ENCODE peak calls at places on chromosome 18, in eight cellular contexts. One of them, this sample, is unnamed.

GRCh38 chr18:78883501-78883900 is 96.1 kb upstream of the SALL3 start:
- DNase-seq in pancreas: no peak
- DNase-seq in fibroblast of the aortic adventitia: no peak
- DNase-seq in GM13976: no peak
- DNase-seq in uterus: no peak
- DNase-seq in GM06990: no peak
- DNase-seq in progenitor cell of endocrine pancreas: no peak
- DNase-seq in psoas muscle: no peak
- DNase-seq in this sample: no peak

GRCh38 chr18:75211721-75212625 is 1.4 kb downstream of the TSHZ1 start:
- DNase-seq in pancreas: peak
- DNase-seq in fibroblast of the aortic adventitia: peak
- DNase-seq in GM13976: peak
- DNase-seq in uterus: peak
- DNase-seq in GM06990: peak
- DNase-seq in progenitor cell of endocrine pancreas: peak
- DNase-seq in psoas muscle: peak
- DNase-seq in this sample: no peak

GRCh38 chr18:79911871-79912270 is 39.6 kb downstream of the SLC66A2 start:
- DNase-seq in pancreas: no peak
- DNase-seq in fibroblast of the aortic adventitia: no peak
- DNase-seq in GM13976: peak
- DNase-seq in uterus: no peak
- DNase-seq in GM06990: no peak
- DNase-seq in progenitor cell of endocrine pancreas: no peak
- DNase-seq in psoas muscle: no peak
- DNase-seq in this sample: no peak

GRCh38 chr18:28961669-28962228 is 784.8 kb upstream of the CDH2 start:
- DNase-seq in pancreas: no peak
- DNase-seq in fibroblast of the aortic adventitia: peak
- DNase-seq in GM13976: no peak
- DNase-seq in uterus: no peak
- DNase-seq in GM06990: no peak
- DNase-seq in progenitor cell of endocrine pancreas: no peak
- DNase-seq in psoas muscle: no peak
- DNase-seq in this sample: no peak

GRCh38 chr18:24928479-24928878 is 423.5 kb downstream of the ZNF521 start:
- DNase-seq in pancreas: no peak
- DNase-seq in fibroblast of the aortic adventitia: no peak
- DNase-seq in GM13976: no peak
- DNase-seq in uterus: no peak
- DNase-seq in GM06990: no peak
- DNase-seq in progenitor cell of endocrine pancreas: no peak
- DNase-seq in psoas muscle: no peak
- DNase-seq in this sample: no peak

GRCh38 chr18:46768166-46768921 is 11.5 kb upstream of the ST8SIA5 start:
- DNase-seq in pancreas: no peak
- DNase-seq in fibroblast of the aortic adventitia: no peak
- DNase-seq in GM13976: no peak
- DNase-seq in uterus: no peak
- DNase-seq in GM06990: no peak
- DNase-seq in progenitor cell of endocrine pancreas: no peak
- DNase-seq in psoas muscle: no peak
- DNase-seq in this sample: no peak

GRCh38 chr18:44682181-44682870 is 1.6 kb downstream of the SETBP1 start:
- DNase-seq in pancreas: no peak
- DNase-seq in fibroblast of the aortic adventitia: no peak
- DNase-seq in GM13976: peak
- DNase-seq in uterus: peak
- DNase-seq in GM06990: peak
- DNase-seq in progenitor cell of endocrine pancreas: no peak
- DNase-seq in psoas muscle: peak
- DNase-seq in this sample: no peak

GRCh38 chr18:79572093-79572780 is 107.4 kb upstream of the CTDP1 start:
- DNase-seq in pancreas: peak
- DNase-seq in fibroblast of the aortic adventitia: no peak
- DNase-seq in GM13976: no peak
- DNase-seq in uterus: peak
- DNase-seq in GM06990: no peak
- DNase-seq in progenitor cell of endocrine pancreas: no peak
- DNase-seq in psoas muscle: no peak
- DNase-seq in this sample: peak

GRCh38 chr18:55694291-55694690 is 106.3 kb upstream of the TCF4 start:
- DNase-seq in pancreas: no peak
- DNase-seq in fibroblast of the aortic adventitia: no peak
- DNase-seq in GM13976: no peak
- DNase-seq in uterus: no peak
- DNase-seq in GM06990: no peak
- DNase-seq in progenitor cell of endocrine pancreas: no peak
- DNase-seq in psoas muscle: no peak
- DNase-seq in this sample: no peak

GRCh38 chr18:14907420-14907819 is 159.4 kb downstream of the ANKRD30B start:
- DNase-seq in pancreas: no peak
- DNase-seq in fibroblast of the aortic adventitia: no peak
- DNase-seq in GM13976: no peak
- DNase-seq in uterus: no peak
- DNase-seq in GM06990: no peak
- DNase-seq in progenitor cell of endocrine pancreas: no peak
- DNase-seq in psoas muscle: no peak
- DNase-seq in this sample: no peak

GRCh38 chr18:12455511-12455910 is 47.8 kb downstream of the PRELID3A start:
- DNase-seq in pancreas: no peak
- DNase-seq in fibroblast of the aortic adventitia: no peak
- DNase-seq in GM13976: no peak
- DNase-seq in uterus: no peak
- DNase-seq in GM06990: no peak
- DNase-seq in progenitor cell of endocrine pancreas: no peak
- DNase-seq in psoas muscle: no peak
- DNase-seq in this sample: no peak

GRCh38 chr18:42048150-42048549 is 93.1 kb downstream of the PIK3C3 start:
- DNase-seq in pancreas: no peak
- DNase-seq in fibroblast of the aortic adventitia: peak
- DNase-seq in GM13976: no peak
- DNase-seq in uterus: no peak
- DNase-seq in GM06990: no peak
- DNase-seq in progenitor cell of endocrine pancreas: no peak
- DNase-seq in psoas muscle: no peak
- DNase-seq in this sample: no peak

GRCh38 chr18:11808001-11808855 is 43.0 kb upstream of the CHMP1B start:
- DNase-seq in pancreas: no peak
- DNase-seq in fibroblast of the aortic adventitia: peak
- DNase-seq in GM13976: no peak
- DNase-seq in uterus: no peak
- DNase-seq in GM06990: no peak
- DNase-seq in progenitor cell of endocrine pancreas: no peak
- DNase-seq in psoas muscle: no peak
- DNase-seq in this sample: no peak

GRCh38 chr18:6219116-6219717 is 195.5 kb downstream of the L3MBTL4 start:
- DNase-seq in pancreas: no peak
- DNase-seq in fibroblast of the aortic adventitia: peak
- DNase-seq in GM13976: peak
- DNase-seq in uterus: peak
- DNase-seq in GM06990: no peak
- DNase-seq in progenitor cell of endocrine pancreas: peak
- DNase-seq in psoas muscle: no peak
- DNase-seq in this sample: no peak

GRCh38 chr18:79379931-79380815 is 15.6 kb upstream of the NFATC1 start:
- DNase-seq in pancreas: no peak
- DNase-seq in fibroblast of the aortic adventitia: no peak
- DNase-seq in GM13976: no peak
- DNase-seq in uterus: no peak
- DNase-seq in GM06990: no peak
- DNase-seq in progenitor cell of endocrine pancreas: no peak
- DNase-seq in psoas muscle: no peak
- DNase-seq in this sample: no peak

GRCh38 chr18:79580481-79581171 is 99.0 kb upstream of the CTDP1 start:
- DNase-seq in pancreas: peak
- DNase-seq in fibroblast of the aortic adventitia: no peak
- DNase-seq in GM13976: no peak
- DNase-seq in uterus: peak
- DNase-seq in GM06990: no peak
- DNase-seq in progenitor cell of endocrine pancreas: no peak
- DNase-seq in psoas muscle: no peak
- DNase-seq in this sample: no peak

GRCh38 chr18:79681484-79682387 is 2.1 kb downstream of the CTDP1 start:
- DNase-seq in pancreas: no peak
- DNase-seq in fibroblast of the aortic adventitia: no peak
- DNase-seq in GM13976: no peak
- DNase-seq in uterus: no peak
- DNase-seq in GM06990: no peak
- DNase-seq in progenitor cell of endocrine pancreas: no peak
- DNase-seq in psoas muscle: no peak
- DNase-seq in this sample: no peak

GRCh38 chr18:58345064-58345463 is 283.8 kb downstream of the ALPK2 start:
- DNase-seq in pancreas: no peak
- DNase-seq in fibroblast of the aortic adventitia: no peak
- DNase-seq in GM13976: no peak
- DNase-seq in uterus: no peak
- DNase-seq in GM06990: no peak
- DNase-seq in progenitor cell of endocrine pancreas: no peak
- DNase-seq in psoas muscle: no peak
- DNase-seq in this sample: no peak

GRCh38 chr18:42484648-42485047 is 529.6 kb downstream of the PIK3C3 start:
- DNase-seq in pancreas: no peak
- DNase-seq in fibroblast of the aortic adventitia: no peak
- DNase-seq in GM13976: no peak
- DNase-seq in uterus: no peak
- DNase-seq in GM06990: no peak
- DNase-seq in progenitor cell of endocrine pancreas: no peak
- DNase-seq in psoas muscle: no peak
- DNase-seq in this sample: no peak

GRCh38 chr18:56542488-56542887 is 95.9 kb downstream of the TXNL1 start:
- DNase-seq in pancreas: no peak
- DNase-seq in fibroblast of the aortic adventitia: no peak
- DNase-seq in GM13976: no peak
- DNase-seq in uterus: no peak
- DNase-seq in GM06990: no peak
- DNase-seq in progenitor cell of endocrine pancreas: no peak
- DNase-seq in psoas muscle: no peak
- DNase-seq in this sample: no peak

DNA sequence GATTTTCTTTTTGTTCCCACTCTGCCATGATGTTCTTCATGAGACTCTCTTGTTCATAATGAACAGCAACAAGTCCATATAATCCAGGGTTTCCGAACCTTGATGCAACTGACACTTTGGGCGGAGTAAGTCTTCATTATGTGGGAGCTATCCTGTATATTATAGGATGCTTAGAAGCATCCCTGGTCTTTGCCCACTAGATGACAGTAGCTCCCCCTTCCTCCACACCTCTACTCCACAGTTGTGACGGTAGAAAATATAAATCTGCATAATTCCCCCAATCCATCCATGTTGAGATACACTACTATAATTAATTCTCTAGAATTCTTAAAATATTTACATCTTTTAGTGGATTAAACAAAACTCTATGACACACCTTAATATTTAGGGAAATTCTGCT is 482.2 kb upstream of the CELF4 start:
- DNase-seq in pancreas: no peak
- DNase-seq in fibroblast of the aortic adventitia: no peak
- DNase-seq in GM13976: no peak
- DNase-seq in uterus: no peak
- DNase-seq in GM06990: no peak
- DNase-seq in progenitor cell of endocrine pancreas: no peak
- DNase-seq in psoas muscle: no peak
- DNase-seq in this sample: no peak
- TF ChIP-seq CTCF in pancreas: no peak
- TF ChIP-seq CTCF in fibroblast of the aortic adventitia: no peak
- TF ChIP-seq CTCF in GM13976: no peak
- TF ChIP-seq CTCF in uterus: no peak
- TF ChIP-seq CTCF in GM06990: no peak
- TF ChIP-seq CTCF in progenitor cell of endocrine pancreas: no peak
- TF ChIP-seq CTCF in psoas muscle: no peak
- TF ChIP-seq CTCF in this sample: no peak

DNA sequence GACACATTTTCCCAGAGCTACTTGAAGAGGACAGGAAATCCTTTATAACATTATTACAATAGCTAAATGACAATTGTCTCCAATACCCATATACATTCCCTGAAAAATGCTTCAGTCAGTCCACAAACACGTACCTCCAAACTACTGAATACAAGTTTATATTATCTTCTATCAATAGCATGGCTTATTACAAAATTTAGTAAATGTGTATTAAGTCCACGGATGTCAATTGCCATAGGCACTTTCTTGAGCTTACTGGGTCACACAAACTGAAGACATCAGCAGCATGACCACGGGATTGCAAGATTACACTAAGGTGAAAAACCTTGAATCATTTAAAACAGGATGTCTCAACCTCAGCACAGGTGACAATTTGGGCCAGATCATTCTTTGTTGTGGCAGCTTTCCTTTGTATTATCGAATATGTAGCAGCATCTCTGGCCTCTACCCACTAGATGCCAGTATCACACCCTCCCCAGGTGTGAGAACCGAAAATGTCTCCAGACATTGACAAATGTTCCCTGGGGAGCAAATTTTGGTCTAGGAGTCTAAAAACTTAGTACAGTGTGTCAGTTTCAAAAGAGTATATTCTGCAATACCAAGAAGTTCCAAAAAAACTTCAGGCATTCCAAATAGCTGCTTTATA is 1.4 kb downstream of the MBD2 start:
- DNase-seq in pancreas: no peak
- DNase-seq in fibroblast of the aortic adventitia: peak
- DNase-seq in GM13976: no peak
- DNase-seq in uterus: no peak
- DNase-seq in GM06990: peak
- DNase-seq in progenitor cell of endocrine pancreas: no peak
- DNase-seq in psoas muscle: no peak
- DNase-seq in this sample: no peak
- TF ChIP-seq CTCF in pancreas: peak
- TF ChIP-seq CTCF in fibroblast of the aortic adventitia: no peak
- TF ChIP-seq CTCF in GM13976: peak
- TF ChIP-seq CTCF in uterus: no peak
- TF ChIP-seq CTCF in GM06990: peak
- TF ChIP-seq CTCF in progenitor cell of endocrine pancreas: no peak
- TF ChIP-seq CTCF in psoas muscle: no peak
- TF ChIP-seq CTCF in this sample: no peak

DNA sequence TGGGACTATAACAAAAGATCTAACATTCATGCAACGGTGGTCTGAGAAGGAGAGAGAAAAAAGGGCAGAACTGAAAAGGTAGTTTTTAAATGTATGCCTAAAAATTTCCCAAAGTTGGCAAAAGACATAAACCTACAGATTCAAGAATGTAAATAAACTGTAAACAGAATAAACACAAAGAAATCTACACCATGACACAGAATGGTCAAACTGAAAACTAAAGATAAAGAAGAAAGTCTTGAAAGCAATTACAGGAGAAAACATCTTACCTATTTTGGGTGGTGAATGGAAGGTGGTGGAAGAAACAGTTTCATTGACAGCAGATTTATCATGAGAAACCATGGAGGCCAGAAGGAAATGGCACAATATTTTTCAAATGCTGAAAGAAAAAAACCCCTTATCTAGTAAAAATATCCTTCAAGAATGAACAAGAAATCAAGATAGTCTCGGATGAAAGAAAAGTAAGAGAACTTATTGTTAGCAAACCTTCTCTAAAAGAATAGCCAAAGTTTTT is 35.6 kb upstream of the ZNF397 start:
- DNase-seq in pancreas: no peak
- DNase-seq in fibroblast of the aortic adventitia: no peak
- DNase-seq in GM13976: no peak
- DNase-seq in uterus: no peak
- DNase-seq in GM06990: no peak
- DNase-seq in progenitor cell of endocrine pancreas: no peak
- DNase-seq in psoas muscle: no peak
- DNase-seq in this sample: no peak
- TF ChIP-seq CTCF in pancreas: no peak
- TF ChIP-seq CTCF in fibroblast of the aortic adventitia: no peak
- TF ChIP-seq CTCF in GM13976: no peak
- TF ChIP-seq CTCF in uterus: no peak
- TF ChIP-seq CTCF in GM06990: no peak
- TF ChIP-seq CTCF in progenitor cell of endocrine pancreas: no peak
- TF ChIP-seq CTCF in psoas muscle: no peak
- TF ChIP-seq CTCF in this sample: no peak

GRCh38 chr18:22332590-22332989 is 85.1 kb downstream of the CTAGE1 start:
- DNase-seq in pancreas: no peak
- DNase-seq in fibroblast of the aortic adventitia: no peak
- DNase-seq in GM13976: no peak
- DNase-seq in uterus: no peak
- DNase-seq in GM06990: no peak
- DNase-seq in progenitor cell of endocrine pancreas: no peak
- DNase-seq in psoas muscle: no peak
- DNase-seq in this sample: no peak
- TF ChIP-seq CTCF in pancreas: no peak
- TF ChIP-seq CTCF in fibroblast of the aortic adventitia: peak
- TF ChIP-seq CTCF in GM13976: no peak
- TF ChIP-seq CTCF in uterus: no peak
- TF ChIP-seq CTCF in GM06990: peak
- TF ChIP-seq CTCF in progenitor cell of endocrine pancreas: peak
- TF ChIP-seq CTCF in psoas muscle: no peak
- TF ChIP-seq CTCF in this sample: no peak